ENCODE peak calls at places on chromosome 10, in eight cellular contexts. R, C, S, U, T, V, Y and X are unnamed samples.

GRCh38 chr10:301536-301935 is 166.3 kb downstream of the ZMYND11 start:
- DNase-seq in U (no peak), V (no peak), T (no peak), Y (no peak), S (no peak), R (no peak), C (no peak), X (no peak)

GRCh38 chr10:93849605-93850004 is 44.2 kb upstream of the SLC35G1 start:
- DNase-seq in U (no peak), R (no peak), T (no peak), C (peak), Y (no peak), V (no peak), S (no peak), X (no peak)

GRCh38 chr10:104127411-104127810 is 5.4 kb downstream of the SFR1 start:
- DNase-seq in Y (no peak), U (peak), C (no peak), S (no peak), V (peak), T (peak), R (no peak), X (peak)

GRCh38 chr10:69685426-69685801 is 55.4 kb downstream of the FAM241B start:
- DNase-seq in S (no peak), V (no peak), Y (no peak), T (no peak), C (no peak), R (no peak), U (no peak), X (no peak)

GRCh38 chr10:63438506-63439498 is 27.0 kb downstream of the JMJD1C start:
- DNase-seq in Y (no peak), R (no peak), V (no peak), T (no peak), U (peak), C (no peak), S (no peak), X (no peak)

GRCh38 chr10:130411496-130412070 is 275.4 kb downstream of the GLRX3 start:
- DNase-seq in V (no peak), T (no peak), U (peak), C (no peak), Y (no peak), R (no peak), S (no peak), X (no peak)

GRCh38 chr10:21625623-21626229 is 91.7 kb downstream of the MLLT10 start:
- DNase-seq in Y (no peak), R (no peak), V (no peak), U (no peak), C (no peak), T (no peak), S (no peak), X (no peak)

GRCh38 chr10:66283874-66284464 is 641.9 kb upstream of the LRRTM3 start:
- DNase-seq in T (no peak), Y (no peak), V (no peak), C (no peak), R (peak), U (no peak), S (no peak), X (no peak)

GRCh38 chr10:36171546-36171945 is 529.5 kb upstream of the FZD8 start:
- DNase-seq in Y (no peak), U (peak), R (no peak), T (no peak), C (no peak), V (no peak), S (no peak), X (no peak)

GRCh38 chr10:61302124-61302523 is 151.1 kb downstream of the TMEM26 start:
- DNase-seq in V (no peak), R (no peak), S (no peak), T (no peak), C (no peak), U (no peak), Y (no peak), X (no peak)

GRCh38 chr10:120514035-120514620 is 57.1 kb downstream of the PLPP4 start:
- DNase-seq in U (peak), T (no peak), R (peak), C (no peak), Y (no peak), V (peak), S (no peak), X (peak)

GRCh38 chr10:83995932-83996331 is 143.4 kb upstream of the GHITM start:
- DNase-seq in V (no peak), C (no peak), S (no peak), T (no peak), Y (no peak), U (no peak), R (no peak), X (no peak)

GRCh38 chr10:58140054-58140453 is 127.6 kb downstream of the IPMK start:
- DNase-seq in U (no peak), T (no peak), R (no peak), Y (no peak), C (no peak), S (no peak), V (no peak), X (no peak)

GRCh38 chr10:77877461-77878344 is 48.9 kb downstream of the DLG5 start:
- DNase-seq in R (no peak), C (peak), Y (peak), U (peak), T (no peak), V (no peak), S (peak), X (peak)

GRCh38 chr10:59362184-59362966 is at the start of gene FAM13C:
- DNase-seq in T (peak), Y (no peak), S (no peak), C (peak), U (peak), R (peak), V (no peak), X (peak)

GRCh38 chr10:986881-987634 is 1.2 kb upstream of the GTPBP4 start:
- DNase-seq in C (no peak), T (no peak), S (no peak), Y (no peak), U (no peak), R (no peak), V (peak), X (peak)

GRCh38 chr10:126384269-126384873 is 3.9 kb downstream of the ADAM12 start:
- DNase-seq in R (no peak), Y (no peak), S (peak), U (no peak), V (no peak), C (no peak), T (no peak), X (no peak)

GRCh38 chr10:100998183-100998990 is 1.2 kb upstream of the LZTS2 start:
- DNase-seq in T (peak), C (peak), R (peak), V (peak), U (peak), Y (peak), S (no peak), X (peak)

GRCh38 chr10:82377608-82378007 is 502.6 kb downstream of the NRG3 start:
- DNase-seq in V (peak), C (no peak), T (peak), R (no peak), S (no peak), U (peak), Y (no peak), X (no peak)

GRCh38 chr10:116098411-116099019 is 174.5 kb downstream of the GFRA1 start:
- DNase-seq in C (no peak), Y (no peak), S (peak), R (no peak), U (no peak), V (no peak), T (no peak), X (no peak)

GRCh38 chr10:70726909-70727495 is 54.7 kb downstream of the ADAMTS14 start:
- DNase-seq in C (no peak), R (no peak), S (no peak), V (no peak), Y (no peak), U (no peak), T (peak), X (no peak)

GRCh38 chr10:91208645-91209044 is 11.8 kb upstream of the PCGF5 start:
- DNase-seq in R (no peak), U (no peak), T (no peak), S (no peak), V (peak), C (no peak), Y (no peak), X (no peak)

GRCh38 chr10:76830218-76830617 is 807.4 kb downstream of the KCNMA1 start:
- DNase-seq in T (no peak), C (no peak), R (no peak), Y (no peak), S (no peak), V (no peak), U (no peak), X (no peak)

GRCh38 chr10:29140991-29141390 is 147.9 kb upstream of the LYZL1 start:
- DNase-seq in Y (no peak), V (no peak), C (no peak), S (peak), T (no peak), R (no peak), U (no peak), X (no peak)

GRCh38 chr10:119821172-119821571 is 51.5 kb downstream of the MCMBP start:
- DNase-seq in U (no peak), T (no peak), C (no peak), R (no peak), S (no peak), V (peak), Y (no peak), X (peak)

GRCh38 chr10:109934958-109935793 is 11.9 kb upstream of the XPNPEP1 start:
- DNase-seq in C (peak), R (no peak), V (no peak), T (peak), S (peak), Y (no peak), U (peak), X (peak)

GRCh38 chr10:132664407-132664806 is 121.5 kb downstream of the NKX6-2 start:
- DNase-seq in Y (no peak), S (no peak), C (no peak), R (no peak), V (no peak), U (no peak), T (no peak), X (no peak)

GRCh38 chr10:22597142-22597541 is 117.2 kb downstream of the PIP4K2A start:
- DNase-seq in R (no peak), V (no peak), T (no peak), C (no peak), S (no peak), Y (peak), U (no peak), X (no peak)

GRCh38 chr10:33321516-33321915 is 13.0 kb downstream of the NRP1 start:
- DNase-seq in C (no peak), Y (no peak), U (no peak), S (no peak), V (peak), R (no peak), T (no peak), X (no peak)

GRCh38 chr10:91251430-91252056 is 31.1 kb downstream of the PCGF5 start:
- DNase-seq in S (peak), V (peak), R (peak), C (peak), Y (peak), T (peak), U (peak), X (peak)

GRCh38 chr10:52351911-52352310 is 37.8 kb downstream of the DKK1 start:
- DNase-seq in S (no peak), U (no peak), T (no peak), R (no peak), V (no peak), Y (no peak), C (no peak), X (no peak)

GRCh38 chr10:28008054-28008453 is 9.2 kb upstream of the ODAD2 start:
- DNase-seq in V (no peak), R (no peak), T (no peak), Y (no peak), U (no peak), S (no peak), C (no peak), X (no peak)

GRCh38 chr10:61961278-61961677 is 59.8 kb downstream of the ARID5B start:
- DNase-seq in Y (no peak), R (no peak), U (no peak), C (no peak), V (no peak), S (no peak), T (no peak), X (no peak)

GRCh38 chr10:110040108-110040507 is 32.3 kb downstream of the ADD3 start:
- DNase-seq in S (no peak), T (no peak), C (no peak), V (no peak), Y (no peak), R (no peak), U (no peak), X (no peak)

GRCh38 chr10:13046861-13047528 is 45.5 kb upstream of the CCDC3 start:
- DNase-seq in C (no peak), U (no peak), R (no peak), Y (no peak), S (no peak), T (no peak), V (no peak), X (no peak)

GRCh38 chr10:70847666-70848360 is 32.1 kb downstream of the SGPL1 start:
- DNase-seq in R (no peak), T (no peak), V (no peak), C (no peak), U (peak), Y (no peak), S (no peak), X (no peak)